ENCODE peak calls at places on chromosomes 7 and 10, in nine cellular contexts. K, J, P, R, I, X, Q, T and C are unnamed samples. For H3K4me1, the result is how much of the 10 kb centered on the place peaks cover.

GRCh38 chr10:84270708-84271107 is 25.9 kb downstream of the RGR start:
- DNase-seq in K (no peak), J (no peak), P (no peak), R (no peak), I (no peak), X (no peak), Q (no peak), T (no peak), C (no peak)

GRCh38 chr7:134460000-134460399 is 1.1 kb upstream of the AKR1B1 start:
- DNase-seq in K (no peak), J (no peak), P (no peak), R (no peak), I (no peak), X (no peak), Q (no peak), T (no peak), C (no peak)

GRCh38 chr10:124996854-124997215 is 54.9 kb downstream of the ZRANB1 start:
- DNase-seq in K (no peak), J (no peak), P (no peak), R (no peak), I (no peak), X (no peak), Q (no peak), T (no peak), C (no peak)

GRCh38 chr7:127530148-127530547 is 55.2 kb downstream of the GCC1 start:
- DNase-seq in K (peak), J (no peak), P (no peak), R (no peak), I (no peak), X (no peak), Q (no peak), T (no peak), C (no peak)

GRCh38 chr10:66466622-66467021 is 459.2 kb upstream of the LRRTM3 start:
- DNase-seq in K (no peak), J (no peak), P (no peak), R (no peak), I (no peak), X (no peak), Q (no peak), T (no peak), C (no peak)

GRCh38 chr7:107610353-107610752 is 30.3 kb downstream of the BCAP29 start:
- DNase-seq in K (peak), J (no peak), P (no peak), R (no peak), I (no peak), X (no peak), Q (no peak), T (no peak), C (no peak)

GRCh38 chr7:19621740-19622139 is 87.1 kb downstream of the POLR1F start:
- DNase-seq in K (no peak), J (no peak), P (no peak), R (no peak), I (no peak), X (no peak), Q (no peak), T (no peak), C (no peak)

GRCh38 chr7:34320926-34321609 is 336.9 kb upstream of the NPSR1 start:
- DNase-seq in K (peak), J (peak), P (peak), R (peak), I (peak), X (peak), Q (peak), T (peak), C (peak)

GRCh38 chr7:144738708-144739314 is 97.0 kb downstream of the TPK1 start:
- DNase-seq in K (peak), J (no peak), P (no peak), R (no peak), I (no peak), X (no peak), Q (peak), T (no peak), C (no peak)

GRCh38 chr7:2445047-2445446 is 31.2 kb downstream of the GRIFIN start:
- DNase-seq in K (peak), J (no peak), P (no peak), R (no peak), I (peak), X (no peak), Q (no peak), T (no peak), C (no peak)

GRCh38 chr7:22787936-22788335 is 34.7 kb downstream of the TOMM7 start:
- DNase-seq in K (peak), J (no peak), P (no peak), R (no peak), I (no peak), X (no peak), Q (no peak), T (no peak), C (no peak)

GRCh38 chr10:116329153-116329552 is 4.9 kb downstream of the CCDC172 start:
- DNase-seq in K (no peak), J (no peak), P (no peak), R (no peak), I (no peak), X (no peak), Q (no peak), T (no peak), C (no peak)

GRCh38 chr7:12222889-12223579 is 11.9 kb downstream of the TMEM106B start:
- DNase-seq in K (no peak), J (no peak), P (no peak), R (no peak), I (no peak), X (no peak), Q (no peak), T (no peak), C (no peak)

GRCh38 chr10:85959239-85959638 is 407.4 kb downstream of the GRID1 start:
- DNase-seq in K (no peak), J (no peak), P (no peak), R (no peak), I (no peak), X (no peak), Q (no peak), T (no peak), C (no peak)

GRCh38 chr7:72098812-72099211 is 313.3 kb downstream of the CALN1 start:
- DNase-seq in K (no peak), J (no peak), P (no peak), R (no peak), I (no peak), X (no peak), Q (no peak), T (peak), C (no peak)

GRCh38 chr7:150621376-150621775 is 10.8 kb downstream of the GIMAP6 start:
- DNase-seq in K (no peak), J (no peak), P (no peak), R (no peak), I (no peak), X (no peak), Q (no peak), T (no peak), C (no peak)

GRCh38 chr7:96663871-96664445 is 45.7 kb downstream of the SEM1 start:
- DNase-seq in K (no peak), J (no peak), P (no peak), R (no peak), I (no peak), X (no peak), Q (no peak), T (no peak), C (no peak)

GRCh38 chr7:140592957-140593356 is 47.7 kb downstream of the DENND2A start:
- DNase-seq in K (no peak), J (no peak), P (no peak), R (no peak), I (no peak), X (no peak), Q (no peak), T (no peak), C (no peak)

GRCh38 chr7:100600222-100601038 is 1.7 kb upstream of the PCOLCE start:
- DNase-seq in K (no peak), J (no peak), P (no peak), R (no peak), I (peak), X (no peak), Q (no peak), T (no peak), C (no peak)

GRCh38 chr7:87330942-87331341 is 14.5 kb upstream of the CROT start:
- DNase-seq in K (no peak), J (no peak), P (no peak), R (no peak), I (no peak), X (no peak), Q (no peak), T (no peak), C (no peak)

GRCh38 chr7:41890631-41891265 is 187.9 kb upstream of the INHBA start:
- DNase-seq in K (no peak), J (no peak), P (no peak), R (no peak), I (no peak), X (no peak), Q (no peak), T (no peak), C (no peak)

GRCh38 chr10:118992496-118992895 is 37.0 kb upstream of the NANOS1 start:
- DNase-seq in K (no peak), J (no peak), P (no peak), R (no peak), I (no peak), X (no peak), Q (no peak), T (no peak), C (no peak)

GRCh38 chr7:13179011-13179574 is 491.7 kb downstream of the ARL4A start:
- DNase-seq in K (no peak), J (no peak), P (no peak), R (no peak), I (no peak), X (no peak), Q (no peak), T (no peak), C (no peak)

GRCh38 chr10:133528296-133528844 is 1.2 kb downstream of the CYP2E1 start:
- DNase-seq in K (peak), J (no peak), P (no peak), R (no peak), I (no peak), X (no peak), Q (no peak), T (no peak), C (no peak)

GRCh38 chr10:91312031-91312733 is 91.7 kb downstream of the PCGF5 start:
- DNase-seq in K (no peak), J (no peak), P (no peak), R (no peak), I (no peak), X (no peak), Q (no peak), T (no peak), C (no peak)

GRCh38 chr7:92794386-92794785 is 42.0 kb downstream of the CDK6 start:
- DNase-seq in K (no peak), J (no peak), P (no peak), R (no peak), I (no peak), X (no peak), Q (no peak), T (no peak), C (no peak)

GRCh38 chr7:7176421-7177043 is 5.8 kb upstream of the C1GALT1 start:
- DNase-seq in K (peak), J (no peak), P (no peak), R (no peak), I (no peak), X (no peak), Q (no peak), T (no peak), C (no peak)

GRCh38 chr7:45610019-45610418 is 35.9 kb downstream of the ADCY1 start:
- DNase-seq in K (no peak), J (no peak), P (no peak), R (no peak), I (no peak), X (no peak), Q (no peak), T (no peak), C (no peak)

GRCh38 chr7:20896996-20897395 is 110.3 kb upstream of the SP8 start:
- DNase-seq in K (no peak), J (no peak), P (no peak), R (no peak), I (no peak), X (no peak), Q (no peak), T (no peak), C (no peak)

GRCh38 chr7:94655562-94655883 is 410 bp downstream of the SGCE start:
- DNase-seq in K (peak), J (peak), P (peak), R (peak), I (no peak), X (no peak), Q (no peak), T (peak), C (peak)

GRCh38 chr10:535953-536352 is 153.5 kb downstream of the DIP2C start:
- DNase-seq in K (no peak), J (no peak), P (peak), R (no peak), I (no peak), X (no peak), Q (no peak), T (no peak), C (no peak)
- H3K4me1 ChIP-seq in K (under half), J (under half), P (under half), R (under half), I (under half), X (under half), Q (under half), T (under half), C (under half)

GRCh38 chr10:95537543-95537930 is 23.6 kb downstream of the SORBS1 start:
- DNase-seq in K (peak), J (no peak), P (no peak), R (no peak), I (no peak), X (no peak), Q (no peak), T (no peak), C (no peak)

GRCh38 chr10:95536894-95537542 is 24.2 kb downstream of the SORBS1 start:
- DNase-seq in K (peak), J (no peak), P (no peak), R (no peak), I (no peak), X (no peak), Q (no peak), T (no peak), C (no peak)

GRCh38 chr10:95540514-95541052 is 20.6 kb downstream of the SORBS1 start:
- DNase-seq in K (no peak), J (no peak), P (no peak), R (no peak), I (no peak), X (no peak), Q (no peak), T (no peak), C (no peak)

GRCh38 chr10:95542330-95542729 is 18.8 kb downstream of the SORBS1 start:
- DNase-seq in K (no peak), J (no peak), P (no peak), R (no peak), I (no peak), X (no peak), Q (no peak), T (no peak), C (no peak)

DNA sequence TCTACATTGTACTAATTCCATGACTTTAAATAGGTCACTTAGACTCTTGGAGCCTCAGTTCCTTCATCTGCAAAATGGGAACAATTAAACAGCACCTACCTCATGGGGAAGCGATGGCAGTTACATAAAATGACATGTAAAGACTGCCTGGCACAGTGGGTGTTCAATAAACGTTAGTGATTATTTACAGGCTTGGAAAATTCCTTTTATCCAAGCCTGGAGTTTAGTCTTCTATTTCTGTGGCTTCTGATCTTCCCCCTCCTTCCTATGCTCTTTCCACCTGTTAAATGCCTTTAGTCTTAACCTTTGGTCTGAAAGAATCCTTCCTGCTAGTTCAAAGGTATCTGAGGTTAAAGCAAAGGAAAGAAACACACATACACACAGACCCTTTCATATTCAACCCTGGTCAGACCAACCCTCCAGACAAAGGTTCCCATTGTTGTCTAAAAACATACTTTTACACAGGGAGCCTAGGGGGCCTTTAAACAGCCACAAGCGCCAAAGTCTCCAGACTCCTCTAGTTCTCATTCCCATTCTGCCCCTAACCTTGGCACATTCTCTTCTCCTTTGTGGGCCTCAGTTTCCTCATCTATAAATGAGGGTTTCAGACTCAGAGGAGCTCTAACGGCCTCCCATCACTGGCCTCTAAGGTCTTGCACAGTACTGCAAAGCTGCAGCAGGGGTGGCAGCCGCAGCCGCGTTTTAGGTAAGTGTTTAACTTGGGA is 21.4 kb downstream of the SORBS1 start:
- DNase-seq in K (no peak), J (no peak), P (no peak), R (no peak), I (no peak), X (no peak), Q (no peak), T (no peak), C (no peak)
- H3K4me1 ChIP-seq in K (under half), J (under half), P (under half), R (half or more), I (half or more), X (under half), Q (under half), T (under half), C (half or more)

DNA sequence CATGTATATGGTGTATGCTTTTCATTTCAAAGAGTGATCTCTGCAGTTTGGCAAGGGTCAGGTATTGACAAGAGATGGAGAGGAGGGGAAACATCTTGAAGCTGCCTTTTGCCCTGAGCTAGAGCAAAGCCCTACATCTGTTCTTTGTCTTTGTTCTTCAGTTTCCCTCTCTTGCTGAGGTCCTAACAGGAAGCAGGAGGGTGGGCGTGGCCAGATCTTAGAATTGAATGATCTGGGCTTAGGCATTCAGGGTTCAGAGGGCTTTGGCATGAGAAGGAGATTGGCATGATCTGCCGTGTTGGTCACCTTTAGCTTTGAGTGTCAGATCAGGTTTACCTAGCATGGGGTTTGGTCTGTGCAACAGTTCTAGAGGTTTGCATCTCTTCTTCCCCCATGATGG is 41.3 kb downstream of the LRMDA start:
- DNase-seq in K (no peak), J (no peak), P (no peak), R (no peak), I (no peak), X (no peak), Q (no peak), T (no peak), C (no peak)
- H3K4me1 ChIP-seq in K (under half), J (under half), P (under half), R (under half), I (under half), X (under half), Q (under half), T (under half), C (under half)

GRCh38 chr10:110416776-110417732 is 80.7 kb upstream of the DUSP5 start:
- DNase-seq in K (no peak), J (no peak), P (no peak), R (no peak), I (no peak), X (no peak), Q (no peak), T (no peak), C (no peak)
- H3K4me1 ChIP-seq in K (under half), J (under half), P (under half), R (under half), I (under half), X (under half), Q (under half), T (under half), C (under half)

GRCh38 chr7:14836006-14836405 is 66.5 kb downstream of the DGKB start:
- DNase-seq in K (no peak), J (no peak), P (no peak), R (no peak), I (no peak), X (no peak), Q (no peak), T (no peak), C (no peak)
- H3K4me1 ChIP-seq in K (under half), J (under half), P (under half), R (half or more), I (under half), X (under half), Q (under half), T (under half), C (under half)

DNA sequence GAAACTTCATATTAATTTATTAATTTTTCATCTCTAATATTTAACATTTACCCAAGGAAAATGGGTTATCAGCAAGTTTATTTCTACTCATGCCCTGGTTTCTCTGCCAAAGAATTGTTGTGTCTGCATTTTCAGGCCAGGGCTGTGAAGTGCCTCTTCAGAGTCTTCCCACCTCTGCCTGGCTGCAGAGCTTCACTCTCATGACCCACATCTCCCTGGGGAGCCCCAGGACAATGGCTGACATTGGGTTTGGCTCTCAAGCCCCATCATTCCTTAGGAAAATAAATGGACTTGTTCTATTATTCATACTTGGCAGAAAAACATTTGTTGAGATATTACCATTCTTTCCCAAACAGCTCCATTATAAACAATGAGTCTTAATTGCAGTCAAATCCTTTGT is 30.3 kb downstream of the CACNA2D1 start:
- DNase-seq in K (peak), J (no peak), P (no peak), R (no peak), I (no peak), X (no peak), Q (no peak), T (peak), C (no peak)
- H3K4me1 ChIP-seq in K (under half), J (under half), P (under half), R (half or more), I (under half), X (under half), Q (under half), T (under half), C (under half)

GRCh38 chr10:72242675-72243074 is 26.6 kb upstream of the ASCC1 start:
- DNase-seq in K (peak), J (peak), P (peak), R (peak), I (peak), X (peak), Q (peak), T (no peak), C (no peak)
- H3K4me1 ChIP-seq in K (under half), J (under half), P (under half), R (half or more), I (half or more), X (under half), Q (under half), T (under half), C (under half)

GRCh38 chr10:7269988-7270387 is 140.8 kb downstream of the SFMBT2 start:
- DNase-seq in K (no peak), J (no peak), P (no peak), R (no peak), I (no peak), X (no peak), Q (no peak), T (no peak), C (no peak)

GRCh38 chr10:7272008-7272407 is 138.8 kb downstream of the SFMBT2 start:
- DNase-seq in K (no peak), J (no peak), P (no peak), R (no peak), I (no peak), X (no peak), Q (no peak), T (no peak), C (no peak)

GRCh38 chr10:7275761-7276440 is 134.9 kb downstream of the SFMBT2 start:
- DNase-seq in K (no peak), J (no peak), P (no peak), R (no peak), I (no peak), X (no peak), Q (no peak), T (no peak), C (no peak)

GRCh38 chr10:7277874-7278273 is 133.0 kb downstream of the SFMBT2 start:
- DNase-seq in K (no peak), J (no peak), P (no peak), R (no peak), I (no peak), X (no peak), Q (no peak), T (no peak), C (no peak)

GRCh38 chr10:7274293-7274692 is 136.5 kb downstream of the SFMBT2 start:
- DNase-seq in K (no peak), J (no peak), P (no peak), R (no peak), I (no peak), X (no peak), Q (no peak), T (no peak), C (no peak)
- H3K4me1 ChIP-seq in K (under half), J (under half), P (under half), R (under half), I (under half), X (under half), Q (under half), T (under half), C (under half)

GRCh38 chr10:71217266-71218045 is 5.1 kb downstream of the UNC5B start:
- DNase-seq in K (peak), J (no peak), P (peak), R (peak), I (no peak), X (peak), Q (no peak), T (peak), C (no peak)
- H3K4me1 ChIP-seq in K (under half), J (under half), P (under half), R (half or more), I (under half), X (under half), Q (under half), T (under half), C (under half)

GRCh38 chr10:61757001-61757400 is 94.3 kb downstream of the CABCOCO1 start:
- DNase-seq in K (no peak), J (no peak), P (no peak), R (no peak), I (no peak), X (no peak), Q (no peak), T (no peak), C (no peak)
- H3K4me1 ChIP-seq in K (under half), J (under half), P (under half), R (under half), I (under half), X (under half), Q (under half), T (under half), C (under half)